ENCODE peak calls at places on chromosomes 16 and 17, in seven cellular contexts. O is A549, S is upper lobe of right lung, D is WERI-Rb-1, B is endothelial cell, R is thoracic aorta, Q is lung. K is an unnamed sample.

GRCh38 chr16:16158741-16159374 is 64.4 kb downstream of the ABCC6 start:
- DNase-seq in Q (no peak), D (no peak), S (no peak), B (no peak), R (no peak), O (no peak), K (no peak)

GRCh38 chr17:80545499-80545826 is 825 bp downstream of the RPTOR start:
- DNase-seq in O (peak), D (no peak), B (no peak), Q (no peak), S (no peak), R (no peak), K (no peak)

GRCh38 chr17:8142158-8142886 is 9.9 kb downstream of the PER1 start:
- DNase-seq in D (no peak), B (no peak), Q (no peak), O (no peak), S (no peak), R (no peak), K (no peak)

GRCh38 chr16:59181821-59182420 is 447.8 kb upstream of the GOT2 start:
- DNase-seq in S (no peak), O (no peak), D (no peak), Q (no peak), B (no peak), R (no peak), K (no peak)

GRCh38 chr16:53084736-53085538 is 30.1 kb downstream of the CHD9 start:
- DNase-seq in R (no peak), O (no peak), B (no peak), S (no peak), D (no peak), Q (no peak), K (no peak)

GRCh38 chr16:57278494-57278893 is 6.0 kb downstream of the PLLP start:
- DNase-seq in R (no peak), Q (no peak), S (no peak), D (no peak), B (no peak), O (no peak), K (no peak)

GRCh38 chr17:65079489-65079900 is 23.0 kb upstream of the GNA13 start:
- DNase-seq in Q (no peak), D (peak), S (no peak), B (no peak), R (no peak), O (no peak), K (no peak)

GRCh38 chr17:15260376-15261062 is 4.6 kb downstream of the PMP22 start:
- DNase-seq in Q (peak), D (peak), S (peak), R (peak), B (peak), O (peak), K (peak)

GRCh38 chr17:39461911-39462641 is 790 bp downstream of the CDK12 start:
- DNase-seq in S (no peak), D (no peak), R (no peak), B (no peak), O (no peak), Q (no peak), K (no peak)

GRCh38 chr16:56763305-56763916 is 33.5 kb downstream of the NUP93 start:
- DNase-seq in B (no peak), S (no peak), R (no peak), O (no peak), D (no peak), Q (no peak), K (no peak)

GRCh38 chr17:8803531-8804416 is 4.6 kb upstream of the MFSD6L start:
- DNase-seq in O (no peak), B (no peak), Q (no peak), R (no peak), S (no peak), D (peak), K (no peak)

GRCh38 chr16:85550422-85551318 is 62.5 kb upstream of the GSE1 start:
- DNase-seq in S (no peak), D (no peak), B (no peak), Q (no peak), R (no peak), O (no peak), K (no peak)

GRCh38 chr16:85512716-85513115 is 100.4 kb upstream of the GSE1 start:
- DNase-seq in S (no peak), Q (no peak), O (no peak), D (no peak), R (no peak), B (no peak), K (no peak)

DNA sequence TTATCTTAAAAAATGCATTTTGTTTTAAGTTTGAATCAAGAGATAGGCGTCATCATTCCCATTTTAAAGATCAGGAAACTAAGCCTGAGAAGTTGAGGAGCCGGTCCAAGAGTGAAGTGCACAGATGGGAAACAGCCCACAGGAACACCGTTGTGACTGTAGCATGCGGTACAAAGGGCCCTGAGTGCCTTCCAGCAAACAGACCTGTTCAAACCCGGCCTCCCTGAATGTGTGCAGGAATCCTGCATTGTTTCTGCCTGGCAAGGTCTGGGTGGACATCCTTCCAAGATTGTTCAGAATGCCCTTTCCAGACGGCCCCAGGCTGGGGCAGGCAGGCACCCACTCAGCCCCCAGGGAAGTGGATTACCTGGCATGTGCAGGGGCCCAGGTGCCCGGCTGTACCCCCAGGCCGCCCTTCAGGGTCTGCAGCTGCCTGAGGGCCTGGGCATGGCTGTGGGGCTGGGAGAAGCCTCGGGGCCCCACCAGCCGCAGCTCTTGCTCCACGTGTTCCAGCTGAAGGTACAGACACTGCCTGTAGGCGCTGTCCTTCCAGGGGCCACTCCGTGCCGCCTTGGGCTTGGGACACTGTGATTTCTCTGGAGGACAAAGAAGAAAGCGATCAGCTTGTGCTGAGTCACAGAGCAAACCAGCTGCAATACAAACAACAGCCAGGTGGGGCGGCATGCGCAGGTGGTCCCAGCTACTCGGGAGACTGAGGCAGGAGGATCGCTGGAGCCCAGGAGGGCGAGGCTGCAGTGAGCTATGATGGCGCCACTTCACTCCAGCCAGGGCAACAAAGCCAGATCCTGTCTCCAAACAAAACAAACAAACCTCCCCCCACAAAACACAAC is 45.0 kb upstream of the GCSH start:
- DNase-seq in Q (no peak), B (peak), R (no peak), O (no peak), S (no peak), D (peak), K (no peak)
- TF ChIP-seq CTCF in Q (no peak), B (no peak), R (no peak), O (peak), S (no peak), D (peak), K (peak)

GRCh38 chr17:62727916-62728672 is 80.0 kb downstream of the MARCHF10 start:
- DNase-seq in O (no peak), S (no peak), D (no peak), B (no peak), Q (no peak), R (no peak), K (no peak)
- TF ChIP-seq CTCF in O (no peak), S (no peak), D (peak), B (no peak), Q (no peak), R (no peak), K (no peak)

GRCh38 chr16:30430428-30430970 is 669 bp upstream of the DCTPP1 start:
- DNase-seq in R (no peak), Q (no peak), D (peak), S (no peak), B (no peak), O (peak), K (no peak)
- TF ChIP-seq CTCF in R (no peak), Q (no peak), D (peak), S (no peak), B (no peak), O (no peak), K (peak)

GRCh38 chr16:5054876-5055865 is 10.6 kb downstream of the C16orf89 start:
- DNase-seq in B (no peak), Q (no peak), S (peak), O (no peak), D (no peak), R (no peak), K (no peak)

GRCh38 chr16:5059386-5060072 is 6.2 kb downstream of the C16orf89 start:
- DNase-seq in S (peak), R (no peak), O (no peak), D (no peak), B (no peak), Q (no peak), K (no peak)

GRCh38 chr16:5056347-5056746 is 9.4 kb downstream of the C16orf89 start:
- DNase-seq in O (no peak), R (no peak), S (peak), B (peak), Q (no peak), D (peak), K (no peak)

GRCh38 chr16:5060073-5060641 is 5.6 kb downstream of the C16orf89 start:
- DNase-seq in B (no peak), O (no peak), D (no peak), Q (no peak), S (peak), R (no peak), K (no peak)

DNA sequence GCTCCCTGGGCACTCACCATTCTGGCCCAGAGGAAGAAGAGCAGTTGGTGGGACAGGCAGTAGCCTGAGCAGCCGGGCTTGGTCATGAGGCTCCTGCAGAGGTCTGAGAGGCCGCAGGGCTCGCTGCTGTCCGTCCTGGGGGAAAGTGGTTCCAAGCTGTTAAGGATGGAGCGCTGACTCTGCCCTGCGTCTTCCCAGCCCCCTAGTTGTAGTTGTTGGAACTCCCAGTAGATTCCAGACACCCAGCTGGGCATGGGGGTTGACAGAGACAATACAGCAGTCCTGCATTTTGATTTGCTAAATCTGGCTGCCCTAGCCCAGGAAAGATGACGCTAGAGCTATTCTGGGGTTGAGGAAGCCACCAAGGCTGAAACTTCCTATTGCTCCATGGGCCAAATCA is 7.3 kb downstream of the C16orf89 start:
- DNase-seq in O (peak), D (peak), Q (no peak), B (peak), R (no peak), S (no peak), K (no peak)
- TF ChIP-seq CTCF in O (no peak), D (peak), Q (no peak), B (peak), R (no peak), S (no peak), K (no peak)

GRCh38 chr16:55373489-55373832 is 49.5 kb downstream of the IRX6 start:
- DNase-seq in B (no peak), S (no peak), D (no peak), Q (no peak), R (no peak), O (no peak), K (no peak)

GRCh38 chr16:55368205-55368604 is 44.2 kb downstream of the IRX6 start:
- DNase-seq in Q (no peak), B (no peak), S (no peak), D (no peak), R (no peak), O (no peak), K (no peak)

GRCh38 chr16:55372792-55373488 is 48.9 kb downstream of the IRX6 start:
- DNase-seq in Q (no peak), S (no peak), B (no peak), D (no peak), O (no peak), R (no peak), K (no peak)

GRCh38 chr16:55369151-55369550 is 45.1 kb downstream of the IRX6 start:
- DNase-seq in D (no peak), Q (no peak), S (no peak), B (no peak), R (no peak), O (no peak), K (no peak)

GRCh38 chr16:55370762-55371482 is 46.9 kb downstream of the IRX6 start:
- DNase-seq in D (peak), B (peak), Q (peak), S (peak), O (peak), R (peak), K (peak)
- TF ChIP-seq CTCF in D (peak), B (no peak), Q (peak), S (peak), O (peak), R (peak), K (peak)

GRCh38 chr17:76940293-76940692 is 72.1 kb downstream of the MGAT5B start:
- DNase-seq in R (no peak), B (no peak), O (no peak), Q (no peak), D (no peak), S (no peak), K (no peak)

GRCh38 chr17:76938009-76938408 is 69.8 kb downstream of the MGAT5B start:
- DNase-seq in O (no peak), S (no peak), D (no peak), R (no peak), Q (no peak), B (no peak), K (no peak)

GRCh38 chr17:76943781-76944213 is 75.6 kb downstream of the MGAT5B start:
- DNase-seq in Q (no peak), R (no peak), O (no peak), D (peak), B (no peak), S (no peak), K (no peak)

GRCh38 chr17:76943202-76943601 is 75.0 kb downstream of the MGAT5B start:
- DNase-seq in S (no peak), B (no peak), D (no peak), Q (no peak), O (no peak), R (no peak), K (no peak)

DNA sequence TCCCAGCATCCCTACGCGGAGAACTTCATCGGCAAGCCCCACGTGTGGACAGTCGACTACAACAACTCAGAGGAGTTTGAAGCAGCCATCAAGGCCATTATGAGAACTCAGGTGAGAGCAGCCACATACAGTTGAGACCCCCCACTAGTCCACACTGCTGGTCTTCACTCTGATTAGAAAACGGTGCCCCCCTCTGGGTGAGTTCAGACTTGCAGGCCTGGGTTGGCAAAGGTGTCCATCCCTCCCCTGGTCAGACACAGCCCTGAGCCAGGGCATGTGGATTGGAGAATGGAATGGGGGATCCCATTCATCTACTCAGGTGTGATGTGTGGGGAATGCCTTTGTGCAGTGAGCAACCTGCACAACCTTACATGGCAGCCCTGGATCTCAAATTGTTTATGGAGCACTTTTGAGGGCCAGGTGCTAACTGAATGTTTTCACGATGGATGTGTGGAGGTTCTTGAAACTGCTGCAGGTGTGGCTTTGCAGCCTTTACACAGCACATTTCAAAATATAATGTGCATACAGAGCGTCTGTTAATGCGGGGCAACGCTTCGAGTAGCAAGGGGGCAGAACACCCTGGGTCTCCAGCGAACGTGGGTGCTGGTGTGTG is 72.6 kb downstream of the MGAT5B start:
- DNase-seq in O (no peak), S (no peak), Q (no peak), B (peak), R (no peak), D (peak), K (no peak)
- TF ChIP-seq CTCF in O (no peak), S (peak), Q (no peak), B (peak), R (no peak), D (peak), K (peak)

K was measured in GM13977.